ENCODE peak calls at places on chromosomes 6 and 20, in six cellular contexts. R, H, D, E, O and F are unnamed samples.

GRCh38 chr6:160076009-160076408 is 45.6 kb upstream of the SLC22A1 start:
- DNase-seq in R (no peak), H (no peak), D (no peak), E (no peak), O (no peak), F (no peak)

GRCh38 chr6:126110494-126111270 is 124.3 kb downstream of the TRMT11 start:
- DNase-seq in R (no peak), H (no peak), D (no peak), E (no peak), O (no peak), F (no peak)

GRCh38 chr20:19913927-19914614 is 103.1 kb upstream of the NAA20 start:
- DNase-seq in R (peak; percentile 58), H (no peak), D (no peak), E (peak; percentile 98), O (no peak), F (peak; percentile 50)

GRCh38 chr20:22939181-22939580 is 95.9 kb upstream of the SSTR4 start:
- DNase-seq in R (no peak), H (no peak), D (no peak), E (no peak), O (no peak), F (no peak)

GRCh38 chr6:163083141-163083540 is 331.4 kb upstream of the QKI start:
- DNase-seq in R (no peak), H (no peak), D (no peak), E (no peak), O (no peak), F (no peak)

GRCh38 chr6:14309516-14309915 is 191.9 kb downstream of the CD83 start:
- DNase-seq in R (no peak), H (no peak), D (no peak), E (no peak), O (no peak), F (no peak)

GRCh38 chr6:127013865-127014264 is 104.6 kb upstream of the RSPO3 start:
- DNase-seq in R (no peak), H (no peak), D (no peak), E (no peak), O (no peak), F (no peak)

GRCh38 chr6:106847116-106847515 is 127.4 kb downstream of the CD24 start:
- DNase-seq in R (no peak), H (no peak), D (no peak), E (no peak), O (no peak), F (no peak)

GRCh38 chr6:142851601-142852000 is 93.4 kb downstream of the HIVEP2 start:
- DNase-seq in R (no peak), H (no peak), D (no peak), E (peak; percentile 64), O (no peak), F (peak; percentile 28)

GRCh38 chr6:68239034-68239433 is 396.0 kb upstream of the ADGRB3 start:
- DNase-seq in R (no peak), H (no peak), D (no peak), E (no peak), O (no peak), F (no peak)

GRCh38 chr6:152993431-152993830 is 9.1 kb downstream of the MTRF1L start:
- DNase-seq in R (no peak), H (no peak), D (no peak), E (no peak), O (no peak), F (peak; percentile 58)

GRCh38 chr20:51354769-51355319 is 187.7 kb downstream of the NFATC2 start:
- DNase-seq in R (peak; percentile 98), H (peak; percentile 13), D (no peak), E (no peak), O (no peak), F (no peak)

GRCh38 chr6:16273266-16273665 is 34.9 kb downstream of the GMPR start:
- DNase-seq in R (no peak), H (no peak), D (no peak), E (peak; percentile 27), O (no peak), F (no peak)

GRCh38 chr20:10134176-10134575 is 84.5 kb upstream of the SNAP25 start:
- DNase-seq in R (no peak), H (no peak), D (no peak), E (no peak), O (no peak), F (no peak)

GRCh38 chr6:37785002-37785687 is 34.4 kb upstream of the ZFAND3 start:
- DNase-seq in R (no peak), H (no peak), D (no peak), E (peak; percentile 57), O (no peak), F (no peak)

GRCh38 chr6:163780993-163781392 is 366.5 kb downstream of the QKI start:
- DNase-seq in R (no peak), H (peak; percentile 89), D (no peak), E (no peak), O (no peak), F (no peak)

GRCh38 chr6:45272626-45273025 is 55.5 kb upstream of the RUNX2 start:
- DNase-seq in R (no peak), H (no peak), D (no peak), E (no peak), O (no peak), F (no peak)

GRCh38 chr6:34522740-34523139 is 33.4 kb downstream of the SPDEF start:
- DNase-seq in R (no peak), H (no peak), D (no peak), E (no peak), O (no peak), F (no peak)

GRCh38 chr20:62174870-62175624 is 7.8 kb upstream of the MTG2 start:
- DNase-seq in R (no peak), H (peak; percentile 26), D (no peak), E (no peak), O (no peak), F (no peak)

GRCh38 chr20:44970243-44970757 is 4.0 kb downstream of the STK4 start:
- DNase-seq in R (no peak), H (no peak), D (no peak), E (no peak), O (no peak), F (no peak)